ENCODE peak calls at places on chromosomes 1 and 21, in ten cellular contexts. W is prostate gland, J is dorsolateral prefrontal cortex, U is AG10803, T is heart left ventricle, M is IMR-90, Y is GM23248, V is Karpas-422, O is fibroblast of the aortic adventitia, E is GM06990. D is an unnamed sample.

GRCh38 chr1:94962745-94963265 is 35.9 kb upstream of the CNN3 start:
- DNase-seq in W (peak; percentile 34), J (peak; percentile 21), U (peak; percentile 44), T (peak; percentile 29), M (peak; percentile 49), Y (peak; percentile 54), V (peak; percentile 76), O (peak; percentile 63), E (peak; percentile 42), D (no peak)

GRCh38 chr1:25958475-25958874 is 39.4 kb downstream of the PAFAH2 start:
- DNase-seq in W (no peak), J (no peak), U (peak; percentile 90), T (no peak), M (peak; percentile 87), Y (peak; percentile 93), V (no peak), O (peak; percentile 37), E (no peak), D (peak; percentile 72)

GRCh38 chr1:64006276-64007051 is 197.0 kb upstream of the UBE2U start:
- DNase-seq in W (peak; percentile 48), J (peak; percentile 11), U (peak; percentile 65), T (peak; percentile 10), M (peak; percentile 80), Y (peak; percentile 88), V (no peak), O (peak; percentile 67), E (no peak), D (peak; percentile 12)

GRCh38 chr1:32327204-32327603 is 8.8 kb downstream of the MARCKSL1 start:
- DNase-seq in W (no peak), J (no peak), U (no peak), T (no peak), M (no peak), Y (no peak), V (no peak), O (no peak), E (no peak), D (no peak)

GRCh38 chr1:201356236-201356635 is 21.2 kb downstream of the TNNT2 start:
- DNase-seq in W (no peak), J (no peak), U (no peak), T (no peak), M (no peak), Y (no peak), V (no peak), O (no peak), E (no peak), D (no peak)

GRCh38 chr1:234612352-234613127 is 2.6 kb upstream of the IRF2BP2 start:
- DNase-seq in W (peak; percentile 90), J (peak; percentile 64), U (peak; percentile 100), T (peak; percentile 92), M (peak; percentile 99), Y (peak; percentile 98), V (peak; percentile 92), O (peak; percentile 100), E (peak; percentile 75), D (peak; percentile 91)

GRCh38 chr21:17454315-17455027 is 58.4 kb upstream of the CXADR start:
- DNase-seq in W (no peak), J (peak; percentile 12), U (peak; percentile 86), T (no peak), M (peak; percentile 92), Y (peak; percentile 82), V (no peak), O (peak; percentile 93), E (peak; percentile 64), D (peak; percentile 47)

GRCh38 chr1:31505884-31506497 is 70.3 kb upstream of the TINAGL1 start:
- DNase-seq in W (no peak), J (no peak), U (peak; percentile 87), T (no peak), M (peak; percentile 84), Y (peak; percentile 86), V (no peak), O (peak; percentile 74), E (peak; percentile 41), D (peak; percentile 43)

GRCh38 chr1:228283043-228283371 is 75.2 kb downstream of the OBSCN start:
- DNase-seq in W (no peak), J (no peak), U (no peak), T (no peak), M (no peak), Y (no peak), V (no peak), O (no peak), E (no peak), D (no peak)

DNA sequence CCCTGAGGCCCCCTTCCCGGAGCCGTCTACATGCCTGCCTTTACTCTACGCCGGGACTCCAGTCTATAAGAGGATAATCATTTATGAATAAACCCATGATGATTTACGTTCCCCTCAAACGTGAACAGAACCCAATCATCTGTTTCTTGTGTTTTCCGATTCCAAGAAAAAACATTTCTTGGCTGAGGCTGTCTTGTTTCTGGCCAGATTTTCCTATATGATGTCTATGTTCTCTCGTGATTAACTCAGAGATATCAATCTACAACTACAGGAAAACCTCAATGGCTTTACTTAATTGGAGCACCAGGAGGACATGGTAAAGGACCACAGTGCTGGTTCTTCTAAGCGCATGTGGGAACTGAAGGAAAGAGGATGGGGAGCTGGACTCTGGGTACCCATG is 22.3 kb downstream of the RCAN1 start:
- DNase-seq in W (no peak), J (no peak), U (no peak), T (no peak), M (no peak), Y (no peak), V (no peak), O (no peak), E (no peak), D (no peak)
- H3K4me3 ChIP-seq in W (no peak overlapping the region), J (no peak overlapping the region), U (no peak overlapping the region), T (peak overlapping the region; percentile 6), M (no peak overlapping the region), Y (no peak overlapping the region), V (no peak overlapping the region), O (no peak overlapping the region), E (no peak overlapping the region), D (no peak overlapping the region)

GRCh38 chr1:47415728-47416318 is at the start of gene FOXE3:
- DNase-seq in W (no peak), J (no peak), U (no peak), T (no peak), M (no peak), Y (no peak), V (no peak), O (no peak), E (no peak), D (no peak)

GRCh38 chr1:47418681-47419272 is 2.7 kb downstream of the FOXE3 start:
- DNase-seq in W (no peak), J (no peak), U (no peak), T (no peak), M (peak; percentile 20), Y (no peak), V (no peak), O (no peak), E (no peak), D (no peak)

GRCh38 chr1:47417129-47418044 is 1.3 kb downstream of the FOXE3 start:
- DNase-seq in W (no peak), J (no peak), U (no peak), T (no peak), M (no peak), Y (no peak), V (no peak), O (no peak), E (no peak), D (no peak)

GRCh38 chr1:47418122-47418521 is 2.0 kb downstream of the FOXE3 start:
- DNase-seq in W (no peak), J (no peak), U (no peak), T (no peak), M (no peak), Y (no peak), V (no peak), O (no peak), E (no peak), D (no peak)

GRCh38 chr1:47416319-47417128 is 439 bp downstream of the FOXE3 start:
- DNase-seq in W (no peak), J (no peak), U (no peak), T (no peak), M (no peak), Y (peak; percentile 45), V (no peak), O (no peak), E (no peak), D (no peak)
- H3K4me3 ChIP-seq in W (peak overlapping the region; percentile 17), J (no peak overlapping the region), U (peak overlapping the region; percentile 39), T (peak overlapping the region; percentile 28), M (peak overlapping the region; percentile 48), Y (peak overlapping the region; percentile 60), V (no peak overlapping the region), O (peak overlapping the region; percentile 50), E (no peak overlapping the region), D (peak overlapping the region; percentile 40)

GRCh38 chr21:41876928-41877652 is 2.1 kb downstream of the PRDM15 start:
- DNase-seq in W (no peak), J (no peak), U (no peak), T (no peak), M (no peak), Y (no peak), V (no peak), O (no peak), E (no peak), D (no peak)
- H3K4me3 ChIP-seq in W (no peak overlapping the region), J (no peak overlapping the region), U (no peak overlapping the region), T (peak overlapping the region; percentile 99), M (no peak overlapping the region), Y (peak overlapping the region; percentile 100), V (no peak overlapping the region), O (peak overlapping the region; percentile 41), E (no peak overlapping the region), D (no peak overlapping the region)

GRCh38 chr1:85407978-85408377 is 57.0 kb downstream of the DDAH1 start:
- DNase-seq in W (no peak), J (no peak), U (no peak), T (no peak), M (no peak), Y (no peak), V (peak; percentile 5), O (no peak), E (no peak), D (no peak)

GRCh38 chr1:85404393-85404792 is 60.6 kb downstream of the DDAH1 start:
- DNase-seq in W (no peak), J (no peak), U (no peak), T (no peak), M (no peak), Y (no peak), V (no peak), O (peak; percentile 63), E (no peak), D (no peak)

GRCh38 chr1:85409516-85409915 is 55.4 kb downstream of the DDAH1 start:
- DNase-seq in W (no peak), J (no peak), U (no peak), T (no peak), M (no peak), Y (no peak), V (peak; percentile 33), O (no peak), E (no peak), D (no peak)

GRCh38 chr1:85406081-85406480 is 58.9 kb downstream of the DDAH1 start:
- DNase-seq in W (no peak), J (no peak), U (peak; percentile 31), T (no peak), M (no peak), Y (peak; percentile 33), V (peak; percentile 1), O (peak; percentile 58), E (no peak), D (no peak)

DNA sequence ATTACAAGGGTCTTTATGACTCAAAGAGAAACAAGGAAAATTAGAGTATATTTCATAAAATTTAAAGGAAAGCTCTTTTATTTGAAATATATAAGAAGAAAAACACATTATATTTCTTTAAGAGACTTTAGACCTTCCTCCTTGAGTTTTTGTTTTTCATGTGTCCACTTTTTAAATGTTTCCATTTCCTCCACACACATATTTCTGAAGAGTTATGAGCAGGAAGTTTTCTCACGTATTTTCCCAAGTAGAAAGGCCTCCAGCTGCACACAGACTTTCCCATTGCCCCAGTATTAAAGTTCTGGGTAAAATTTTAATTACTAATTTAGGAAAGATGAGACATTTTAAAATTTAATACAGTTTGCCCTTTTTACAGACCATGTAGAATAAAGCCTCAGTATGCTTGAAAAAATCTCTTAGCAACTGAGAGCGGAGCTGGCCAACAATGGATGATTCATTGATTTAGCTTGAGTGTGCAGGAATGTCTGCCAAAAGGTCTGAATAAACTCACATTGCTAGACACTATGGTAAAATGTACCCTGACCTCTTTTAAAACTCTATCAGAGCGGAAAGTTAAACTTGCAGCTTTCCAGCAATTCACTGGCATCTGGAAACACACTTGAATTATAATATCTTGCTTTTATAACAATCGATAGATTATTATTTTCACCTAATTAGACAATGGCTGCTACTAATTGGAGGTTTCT is 57.9 kb downstream of the DDAH1 start:
- DNase-seq in W (peak; percentile 55), J (no peak), U (peak; percentile 93), T (peak; percentile 39), M (peak; percentile 94), Y (peak; percentile 98), V (peak; percentile 21), O (peak; percentile 95), E (no peak), D (peak; percentile 83)
- H3K4me3 ChIP-seq in W (no peak overlapping the region), J (no peak overlapping the region), U (no peak overlapping the region), T (no peak overlapping the region), M (no peak overlapping the region), Y (peak overlapping the region; percentile 45), V (no peak overlapping the region), O (peak overlapping the region; percentile 18), E (no peak overlapping the region), D (peak overlapping the region; percentile 4)